ENCODE peak calls at places on chromosome 20, in nine cellular contexts. J, G, T, E, H, K, I, U and L are unnamed samples.

GRCh38 chr20:43238833-43239232 is 49.1 kb upstream of the PTPRT start:
- DNase-seq in J (no peak), G (no peak), T (no peak), E (no peak), H (no peak), K (no peak), I (no peak), U (no peak), L (no peak)

GRCh38 chr20:25282034-25282781 is 34.3 kb downstream of the PYGB start:
- DNase-seq in J (no peak), G (no peak), T (no peak), E (no peak), H (no peak), K (no peak), I (no peak), U (no peak), L (peak)

GRCh38 chr20:61730631-61731362 is 334.9 kb downstream of the TAF4 start:
- DNase-seq in J (no peak), G (no peak), T (no peak), E (no peak), H (no peak), K (no peak), I (no peak), U (no peak), L (no peak)

GRCh38 chr20:37526238-37526838 is 1.3 kb downstream of the BLCAP start:
- DNase-seq in J (no peak), G (no peak), T (no peak), E (peak), H (peak), K (no peak), I (no peak), U (peak), L (no peak)

GRCh38 chr20:25984933-25985332 is 288.3 kb upstream of the ZNF337 start:
- DNase-seq in J (peak), G (no peak), T (peak), E (no peak), H (no peak), K (peak), I (peak), U (no peak), L (peak)

GRCh38 chr20:38970302-38970701 is 8.2 kb downstream of the DHX35 start:
- DNase-seq in J (no peak), G (no peak), T (no peak), E (peak), H (no peak), K (no peak), I (no peak), U (no peak), L (no peak)

GRCh38 chr20:5895626-5896025 is 54.7 kb downstream of the TRMT6 start:
- DNase-seq in J (no peak), G (no peak), T (no peak), E (no peak), H (no peak), K (no peak), I (no peak), U (peak), L (no peak)

GRCh38 chr20:23114018-23114417 is 27.9 kb upstream of the CD93 start:
- DNase-seq in J (no peak), G (no peak), T (no peak), E (no peak), H (no peak), K (no peak), I (no peak), U (peak), L (no peak)

GRCh38 chr20:31781945-31782344 is 37.2 kb upstream of the MYLK2 start:
- DNase-seq in J (no peak), G (no peak), T (no peak), E (peak), H (no peak), K (no peak), I (no peak), U (no peak), L (no peak)

GRCh38 chr20:23419995-23420901 is 1.0 kb downstream of the NAPB start:
- DNase-seq in J (peak), G (peak), T (peak), E (peak), H (peak), K (peak), I (peak), U (peak), L (peak)

GRCh38 chr20:11387189-11387754 is 530.4 kb upstream of the BTBD3 start:
- DNase-seq in J (no peak), G (no peak), T (no peak), E (peak), H (no peak), K (no peak), I (no peak), U (no peak), L (no peak)

GRCh38 chr20:55052464-55052863 is 577.1 kb downstream of the DOK5 start:
- DNase-seq in J (no peak), G (no peak), T (no peak), E (peak), H (no peak), K (no peak), I (no peak), U (no peak), L (no peak)

GRCh38 chr20:4569092-4569491 is 152.6 kb upstream of the PRND start:
- DNase-seq in J (no peak), G (no peak), T (no peak), E (no peak), H (peak), K (no peak), I (no peak), U (no peak), L (no peak)

GRCh38 chr20:61589055-61589385 is 337.0 kb downstream of the CDH4 start:
- DNase-seq in J (no peak), G (no peak), T (no peak), E (peak), H (no peak), K (no peak), I (no peak), U (no peak), L (no peak)

GRCh38 chr20:17648306-17648646 is 33.8 kb downstream of the RRBP1 start:
- DNase-seq in J (peak), G (no peak), T (no peak), E (no peak), H (no peak), K (no peak), I (no peak), U (no peak), L (no peak)

GRCh38 chr20:60427516-60427915 is 469.3 kb downstream of the CDH26 start:
- DNase-seq in J (no peak), G (no peak), T (no peak), E (no peak), H (no peak), K (no peak), I (no peak), U (no peak), L (no peak)

GRCh38 chr20:61932711-61933480 is 132.8 kb downstream of the TAF4 start:
- DNase-seq in J (no peak), G (no peak), T (no peak), E (no peak), H (no peak), K (no peak), I (no peak), U (no peak), L (no peak)

GRCh38 chr20:37977786-37978185 is 55.5 kb downstream of the TTI1 start:
- DNase-seq in J (no peak), G (no peak), T (no peak), E (no peak), H (no peak), K (no peak), I (no peak), U (no peak), L (no peak)

GRCh38 chr20:18705906-18706305 is 107.7 kb upstream of the SCP2D1 start:
- DNase-seq in J (no peak), G (no peak), T (no peak), E (no peak), H (no peak), K (no peak), I (no peak), U (no peak), L (no peak)

GRCh38 chr20:37627060-37627766 is 66.6 kb upstream of the CTNNBL1 start:
- DNase-seq in J (peak), G (no peak), T (peak), E (peak), H (peak), K (peak), I (no peak), U (peak), L (no peak)

GRCh38 chr20:48603116-48603818 is 224.5 kb downstream of the PREX1 start:
- DNase-seq in J (no peak), G (no peak), T (no peak), E (no peak), H (peak), K (no peak), I (no peak), U (no peak), L (no peak)

GRCh38 chr20:43955244-43956191 is 40.9 kb downstream of the TOX2 start:
- DNase-seq in J (no peak), G (no peak), T (no peak), E (peak), H (no peak), K (peak), I (peak), U (peak), L (peak)

GRCh38 chr20:35663516-35663812 is 1.2 kb downstream of the CPNE1 start:
- DNase-seq in J (no peak), G (no peak), T (no peak), E (peak), H (no peak), K (no peak), I (peak), U (no peak), L (no peak)